ENCODE peak calls at places on chromosomes 4 and X, in nine cellular contexts. X, B, K, S, J, F, M, H and T are unnamed samples.

GRCh38 chrX:63475200-63475599 is 124.1 kb upstream of the SPIN4 start:
- DNase-seq in X (no peak), B (no peak), K (no peak), S (no peak), J (peak; percentile 17), F (no peak), M (no peak), H (no peak), T (no peak)

GRCh38 chrX:105975382-105975781 is 63.1 kb downstream of the SERPINA7 start:
- DNase-seq in X (no peak), B (peak; percentile 50), K (no peak), S (no peak), J (no peak), F (no peak), M (no peak), H (no peak), T (no peak)

GRCh38 chr4:10203851-10204250 is 87.3 kb upstream of the WDR1 start:
- DNase-seq in X (no peak), B (no peak), K (no peak), S (no peak), J (no peak), F (no peak), M (no peak), H (no peak), T (no peak)

GRCh38 chr4:53937918-53938317 is 126.5 kb downstream of the CHIC2 start:
- DNase-seq in X (no peak), B (no peak), K (no peak), S (peak; percentile 43), J (no peak), F (peak; percentile 95), M (no peak), H (no peak), T (no peak)

GRCh38 chr4:2354127-2354526 is 64.3 kb downstream of the ZFYVE28 start:
- DNase-seq in X (no peak), B (no peak), K (no peak), S (peak; percentile 10), J (peak; percentile 34), F (peak; percentile 13), M (no peak), H (no peak), T (peak; percentile 11)

GRCh38 chrX:21926527-21927278 is 13.8 kb upstream of the SMS start:
- DNase-seq in X (no peak), B (peak; percentile 96), K (no peak), S (no peak), J (no peak), F (peak; percentile 93), M (no peak), H (no peak), T (no peak)

GRCh38 chrX:35711281-35711680 is 86.9 kb upstream of the MAGEB16 start:
- DNase-seq in X (no peak), B (no peak), K (no peak), S (no peak), J (no peak), F (no peak), M (no peak), H (no peak), T (no peak)

GRCh38 chrX:9566150-9566621 is 101.3 kb downstream of the TBL1X start:
- DNase-seq in X (peak; percentile 57), B (peak; percentile 92), K (peak; percentile 66), S (peak; percentile 67), J (peak; percentile 8), F (peak; percentile 86), M (peak; percentile 67), H (peak; percentile 83), T (peak; percentile 7)

GRCh38 chr4:182492456-182492855 is 249.3 kb downstream of the TENM3 start:
- DNase-seq in X (no peak), B (no peak), K (no peak), S (no peak), J (no peak), F (peak; percentile 42), M (no peak), H (no peak), T (no peak)

GRCh38 chrX:144637731-144638130 is 609.6 kb upstream of the SPANXN1 start:
- DNase-seq in X (no peak), B (no peak), K (no peak), S (no peak), J (no peak), F (no peak), M (no peak), H (no peak), T (no peak)

GRCh38 chr4:185597532-185598188 is 62.4 kb upstream of the PDLIM3 start:
- DNase-seq in X (peak; percentile 80), B (peak; percentile 73), K (peak; percentile 87), S (peak; percentile 82), J (peak; percentile 56), F (peak; percentile 73), M (peak; percentile 75), H (peak; percentile 69), T (peak; percentile 59)

GRCh38 chr4:128837198-128837597 is 27.7 kb downstream of the JADE1 start:
- DNase-seq in X (no peak), B (no peak), K (no peak), S (no peak), J (no peak), F (no peak), M (no peak), H (no peak), T (no peak)

GRCh38 chr4:173513651-173514050 is 16.4 kb downstream of the HAND2 start:
- DNase-seq in X (no peak), B (no peak), K (no peak), S (no peak), J (no peak), F (peak; percentile 70), M (no peak), H (no peak), T (no peak)

GRCh38 chr4:20778896-20779295 is 78.6 kb downstream of the PACRGL start:
- DNase-seq in X (no peak), B (no peak), K (no peak), S (no peak), J (no peak), F (no peak), M (no peak), H (no peak), T (no peak)

GRCh38 chr4:20773144-20773997 is 73.1 kb downstream of the PACRGL start:
- DNase-seq in X (peak; percentile 22), B (peak; percentile 72), K (peak; percentile 58), S (peak; percentile 26), J (peak; percentile 20), F (peak; percentile 82), M (no peak), H (no peak), T (peak; percentile 10)
- H3K4me3 ChIP-seq in X (no peak overlapping the region), B (no peak overlapping the region), K (no peak overlapping the region), S (no peak overlapping the region), J (no peak overlapping the region), F (peak overlapping the region; percentile 11), M (no peak overlapping the region), H (no peak overlapping the region), T (no peak overlapping the region)

DNA sequence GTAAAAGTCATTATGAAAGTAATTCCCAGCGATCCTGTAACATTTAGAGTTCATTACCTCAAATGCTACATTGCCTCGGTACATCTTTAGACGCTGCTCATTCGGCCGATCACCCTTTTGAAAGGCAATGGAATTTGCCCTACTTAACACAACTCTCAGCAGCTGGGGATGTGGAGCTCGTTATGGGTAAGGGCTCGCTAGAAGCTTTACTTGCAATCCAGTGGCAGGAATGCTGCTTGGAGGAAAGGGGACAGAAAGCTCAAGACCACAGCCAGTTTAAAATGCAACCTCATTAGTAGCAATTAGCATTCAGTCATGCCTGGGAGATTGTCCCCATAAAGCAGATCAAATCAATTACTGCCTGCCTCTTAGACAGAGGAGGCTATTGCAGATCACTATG is 237.7 kb upstream of the GLRA2 start:
- DNase-seq in X (no peak), B (no peak), K (no peak), S (no peak), J (no peak), F (no peak), M (no peak), H (no peak), T (no peak)
- H3K27ac ChIP-seq in X (no peak overlapping the region), B (no peak overlapping the region), K (no peak overlapping the region), S (no peak overlapping the region), J (no peak overlapping the region), F (no peak overlapping the region), M (no peak overlapping the region), H (no peak overlapping the region), T (no peak overlapping the region)

GRCh38 chrX:57595381-57595811 is 3.6 kb downstream of the ZXDB start:
- DNase-seq in X (no peak), B (peak; percentile 84), K (no peak), S (peak; percentile 58), J (no peak), F (peak; percentile 78), M (no peak), H (no peak), T (peak; percentile 18)
- H3K4me3 ChIP-seq in X (no peak overlapping the region), B (peak overlapping the region; percentile 69), K (no peak overlapping the region), S (no peak overlapping the region), J (peak overlapping the region; percentile 44), F (peak overlapping the region; percentile 56), M (no peak overlapping the region), H (no peak overlapping the region), T (no peak overlapping the region)

DNA sequence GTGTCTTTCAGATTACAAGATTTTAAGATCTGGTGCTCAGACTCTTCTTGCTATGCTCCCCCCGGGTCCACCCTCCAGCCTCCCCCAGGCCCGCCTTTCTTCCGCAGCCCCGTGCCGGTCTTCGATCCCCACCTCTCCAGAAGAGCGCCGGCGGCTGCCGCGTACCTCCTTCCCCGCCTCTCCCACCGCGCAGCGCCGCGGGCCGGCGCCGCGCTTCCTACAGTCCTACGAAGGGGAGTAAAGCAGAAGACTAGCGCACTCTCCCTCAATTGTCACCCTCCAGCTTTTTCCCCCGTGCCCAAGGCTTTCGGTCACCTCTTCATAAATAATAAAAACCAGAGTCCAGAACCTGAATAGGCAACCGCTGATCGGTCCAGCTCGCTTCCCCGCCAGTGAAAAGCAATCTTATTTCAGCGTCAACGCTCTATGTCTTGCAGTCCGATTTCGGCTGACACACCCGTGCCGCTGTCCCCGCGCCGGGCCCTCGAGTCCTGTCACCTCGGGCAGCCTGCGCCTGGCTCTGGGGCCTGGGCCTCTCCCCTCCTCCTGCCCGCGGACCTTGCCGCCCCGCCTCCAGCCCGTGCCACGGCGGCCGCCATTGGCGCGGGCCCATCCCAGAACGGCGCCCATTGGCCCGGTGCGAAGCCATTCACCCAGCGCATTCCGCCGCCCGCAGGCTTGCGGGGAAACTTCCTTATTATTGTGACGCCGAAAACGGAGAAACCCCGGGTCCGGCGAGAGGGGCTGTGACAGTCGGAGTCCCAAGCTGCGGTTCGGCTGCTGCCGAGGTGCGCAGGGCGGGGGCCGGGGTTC is at the start of gene HERC3:
- DNase-seq in X (peak; percentile 89), B (peak; percentile 83), K (peak; percentile 91), S (peak; percentile 86), J (peak; percentile 89), F (peak; percentile 95), M (peak; percentile 91), H (peak; percentile 79), T (peak; percentile 91)
- H3K27ac ChIP-seq in X (peak within 1 kb of the TSS; percentile 96), B (no peak within 1 kb of the TSS), K (peak within 1 kb of the TSS; percentile 97), S (peak within 1 kb of the TSS; percentile 96), J (peak within 1 kb of the TSS; percentile 84), F (peak within 1 kb of the TSS; percentile 75), M (peak within 1 kb of the TSS; percentile 76), H (peak within 1 kb of the TSS; percentile 90), T (peak within 1 kb of the TSS; percentile 89)